ENCODE peak calls at places on chromosomes 2 and 18, in four cellular contexts. Q is ovary, D is tibial artery, S is GM23338. F is an unnamed sample.

GRCh38 chr18:5287854-5288253 is 7.7 kb downstream of the ZBTB14 start:
- DNase-seq in Q (no peak), D (no peak), S (no peak), F (no peak)

GRCh38 chr2:60979231-60979630 is 38.3 kb upstream of the PEX13 start:
- DNase-seq in Q (no peak), S (no peak), D (no peak), F (no peak)

GRCh38 chr2:236874866-236875481 is 210.7 kb upstream of the COPS8 start:
- DNase-seq in D (no peak), S (no peak), Q (no peak), F (no peak)

GRCh38 chr18:27948981-27949380 is 227.9 kb downstream of the CDH2 start:
- DNase-seq in D (no peak), Q (no peak), S (no peak), F (no peak)

GRCh38 chr2:216525972-216526371 is 27.3 kb downstream of the RPL37A start:
- DNase-seq in Q (no peak), D (no peak), S (no peak), F (no peak)

GRCh38 chr2:178804791-178805190 is 2.4 kb downstream of the TTN start:
- DNase-seq in D (no peak), Q (no peak), S (peak), F (no peak)

GRCh38 chr2:45301307-45302010 is 292.2 kb upstream of the SIX2 start:
- DNase-seq in D (no peak), S (no peak), Q (no peak), F (no peak)

GRCh38 chr2:20818820-20819219 is 4.1 kb downstream of the LDAH start:
- DNase-seq in S (no peak), Q (no peak), D (no peak), F (no peak)

GRCh38 chr18:29501952-29502351 is 1325.0 kb upstream of the CDH2 start:
- DNase-seq in S (no peak), D (no peak), Q (no peak), F (no peak)

GRCh38 chr2:102239344-102239743 is 52.5 kb downstream of the IL1RL2 start:
- DNase-seq in Q (no peak), S (no peak), D (no peak), F (no peak)

GRCh38 chr2:149125031-149125725 is 86.7 kb downstream of the LYPD6B start:
- DNase-seq in D (no peak), Q (no peak), S (peak), F (no peak)

GRCh38 chr2:210072922-210073509 is 70.6 kb downstream of the RPE start:
- DNase-seq in S (peak), D (no peak), Q (no peak), F (no peak)

GRCh38 chr2:70515938-70516337 is 37.7 kb downstream of the TGFA start:
- DNase-seq in S (no peak), Q (no peak), D (no peak), F (no peak)

GRCh38 chr2:127115471-127116199 is 8.7 kb upstream of the BIN1 start:
- DNase-seq in Q (no peak), S (no peak), D (no peak), F (no peak)

GRCh38 chr18:62324355-62324828 is 718 bp upstream of the TNFRSF11A start:
- DNase-seq in Q (no peak), S (peak), D (no peak), F (no peak)

GRCh38 chr18:62324917-62325805 is at the start of gene TNFRSF11A:
- DNase-seq in S (peak), D (no peak), Q (no peak), F (no peak)

GRCh38 chr18:62326646-62327348 is 1.7 kb downstream of the TNFRSF11A start:
- DNase-seq in D (no peak), Q (no peak), S (no peak), F (no peak)

GRCh38 chr18:62327977-62328376 is 2.9 kb downstream of the TNFRSF11A start:
- DNase-seq in D (no peak), Q (no peak), S (no peak), F (no peak)

GRCh38 chr18:62325806-62326645 is 916 bp downstream of the TNFRSF11A start:
- DNase-seq in S (peak), D (no peak), Q (no peak), F (no peak)
- H3K4me3 ChIP-seq in S (peak), D (peak), Q (peak), F (peak)

GRCh38 chr2:174003635-174004310 is 38.6 kb upstream of the SP3 start:
- DNase-seq in D (no peak), S (peak), Q (no peak), F (no peak)
- TF ChIP-seq CTCF in D (peak), S (peak), Q (no peak), F (peak)

GRCh38 chr2:74831693-74832530 is 2.0 kb upstream of the HK2 start:
- DNase-seq in S (no peak), Q (no peak), D (no peak), F (no peak)

GRCh38 chr2:74824675-74825074 is 9.3 kb upstream of the HK2 start:
- DNase-seq in Q (no peak), D (no peak), S (no peak), F (no peak)

GRCh38 chr2:74822771-74823283 is 11.1 kb upstream of the HK2 start:
- DNase-seq in Q (no peak), D (no peak), S (no peak), F (no peak)

GRCh38 chr2:74833418-74834233 is at the start of gene HK2:
- DNase-seq in Q (peak), D (peak), S (peak), F (peak)

DNA sequence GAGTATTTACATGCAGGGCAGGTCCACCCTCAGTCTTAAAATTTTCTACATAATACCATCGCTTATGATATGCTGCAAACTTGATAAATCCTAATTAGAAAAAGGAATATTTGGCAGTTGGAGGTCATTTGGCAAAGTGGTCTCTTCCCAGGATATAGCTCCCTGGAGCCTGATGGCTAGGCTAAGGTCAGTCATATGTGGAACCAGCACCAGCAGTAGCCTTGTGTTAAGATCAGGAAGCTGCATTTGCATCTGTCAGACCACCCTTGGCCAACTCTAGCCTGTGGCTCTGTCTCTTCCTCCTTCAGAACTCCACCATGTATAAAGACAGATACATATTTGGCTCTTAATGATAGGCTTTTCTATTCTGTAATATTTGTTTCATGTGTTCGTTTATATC is 5.4 kb upstream of the HK2 start:
- DNase-seq in Q (no peak), D (no peak), S (no peak), F (no peak)
- H3K4me3 ChIP-seq in Q (no peak), D (no peak), S (no peak), F (no peak)

DNA sequence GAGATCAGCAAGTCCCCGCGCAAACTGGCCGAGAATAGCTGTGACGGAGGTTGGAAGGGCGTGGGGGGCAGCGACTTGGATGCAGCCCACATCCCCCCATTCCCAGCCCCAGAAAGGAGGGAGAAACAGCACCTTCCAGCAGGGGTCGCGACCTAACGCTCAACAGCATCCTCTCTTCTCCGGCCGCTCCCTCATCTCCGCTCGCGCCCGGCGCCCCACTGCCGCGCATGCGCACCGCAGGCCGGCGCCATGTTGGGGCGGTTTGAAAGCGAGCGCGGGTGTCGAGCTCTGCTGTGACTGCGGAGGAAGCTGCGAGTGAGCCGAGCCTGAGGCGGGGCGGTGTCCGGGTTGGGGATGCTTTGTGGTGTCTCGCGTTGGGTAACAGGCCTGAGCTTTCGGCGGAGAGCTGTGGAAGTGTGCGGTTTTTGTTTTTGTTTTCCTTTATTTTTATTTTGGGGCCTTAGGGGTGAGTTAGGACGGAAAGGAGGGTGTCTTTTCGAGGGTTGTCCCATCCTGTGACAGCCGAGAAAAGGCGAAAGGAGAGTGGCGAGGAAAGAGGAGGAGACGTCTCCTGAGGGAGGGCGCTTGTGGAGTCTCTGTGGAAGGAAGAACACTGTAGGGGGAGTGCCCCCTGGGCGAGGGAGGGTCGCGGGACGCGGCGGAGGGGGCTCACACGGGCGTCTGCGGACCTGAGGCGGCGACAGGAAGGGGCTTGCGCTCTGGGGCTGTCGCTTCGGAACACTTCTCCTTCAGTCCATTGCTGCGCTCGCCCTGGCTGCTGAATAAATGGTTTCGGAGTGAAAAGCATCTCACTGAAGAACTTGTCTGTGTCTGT is at the start of the genes C18orf54 and STARD6:
- DNase-seq in S (peak), D (peak), Q (peak), F (peak)
- TF ChIP-seq CTCF in S (peak), D (no peak), Q (no peak), F (peak)

GRCh38 chr2:176085861-176086771 is 2.4 kb upstream of the EVX2 start:
- DNase-seq in Q (no peak), S (peak), D (no peak), F (peak)
- H3K4me3 ChIP-seq in Q (no peak), S (peak), D (no peak), F (no peak)

GRCh38 chr2:195657634-195658540 is 861 bp downstream of the SLC39A10 start:
- DNase-seq in S (peak), Q (peak), D (peak), F (peak)
- TF ChIP-seq CTCF in S (no peak), Q (no peak), D (no peak), F (no peak)

GRCh38 chr18:26863921-26864497 is 1.5 kb downstream of the AQP4 start:
- DNase-seq in D (no peak), S (peak), Q (no peak), F (no peak)
- H3K4me3 ChIP-seq in D (no peak), S (peak), Q (no peak), F (peak)

GRCh38 chr2:88950010-88950409 is 258.5 kb downstream of the RPIA start:
- DNase-seq in S (peak), D (no peak), Q (no peak), F (no peak)
- TF ChIP-seq CTCF in S (peak), D (no peak), Q (no peak), F (no peak)

GRCh38 chr2:22377251-22377650 is 1007.7 kb upstream of the KLHL29 start:
- DNase-seq in S (no peak), Q (no peak), D (no peak), F (no peak)

GRCh38 chr2:22382439-22383169 is 1002.4 kb upstream of the KLHL29 start:
- DNase-seq in D (no peak), Q (no peak), S (no peak), F (no peak)
- H3K4me3 ChIP-seq in D (no peak), Q (no peak), S (no peak), F (no peak)

DNA sequence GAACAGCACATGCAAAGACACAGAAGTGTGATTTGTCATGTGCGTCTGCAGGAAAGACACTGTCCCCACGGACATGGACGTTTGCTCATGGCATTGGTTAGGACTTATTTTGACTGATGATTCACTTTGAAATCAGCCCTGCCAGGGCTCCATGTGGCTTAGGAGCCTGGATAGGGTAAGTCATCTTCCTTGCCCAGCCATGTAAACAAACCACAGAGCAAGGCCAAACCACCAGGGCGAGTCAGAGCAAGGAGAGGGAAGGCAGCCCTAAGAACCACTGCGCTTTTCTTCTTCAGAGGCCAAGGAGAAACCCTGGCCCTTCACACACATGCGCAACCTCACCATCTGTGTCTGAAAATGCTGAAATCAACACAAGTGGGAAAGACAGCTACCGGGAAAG is 88.8 kb downstream of the GFPT1 start:
- DNase-seq in Q (no peak), D (no peak), S (no peak), F (no peak)
- TF ChIP-seq CTCF in Q (no peak), D (no peak), S (no peak), F (no peak)

F was measured in dorsolateral prefrontal cortex.